ENCODE peak calls at places on chromosomes 13 and 19, in six cellular contexts. H is GM23338, O is tibial artery, L is coronary artery, Y is right cardiac atrium, W is testis. B is an unnamed sample.

GRCh38 chr13:109211616-109212015 is 574.8 kb downstream of the IRS2 start:
- DNase-seq in Y (no peak), H (no peak), L (no peak), O (no peak), W (no peak), B (no peak)

GRCh38 chr13:44259045-44260042 is 114.3 kb upstream of the SERP2 start:
- DNase-seq in Y (no peak), W (peak), L (peak), O (no peak), H (no peak), B (no peak)

GRCh38 chr19:58166708-58167280 is 16.1 kb upstream of the ZNF274 start:
- DNase-seq in H (no peak), L (no peak), O (no peak), Y (no peak), W (no peak), B (no peak)

GRCh38 chr13:49444517-49445395 is 682 bp downstream of the SETDB2 start:
- DNase-seq in Y (no peak), O (no peak), L (no peak), H (peak), W (peak), B (no peak)

GRCh38 chr13:94548382-94549240 is 47.3 kb downstream of the TGDS start:
- DNase-seq in L (peak), H (peak), W (peak), Y (peak), O (peak), B (peak)

GRCh38 chr13:40271511-40271910 is 394.9 kb downstream of the FOXO1 start:
- DNase-seq in H (no peak), W (peak), O (peak), Y (peak), L (peak), B (no peak)

GRCh38 chr13:112725346-112726017 is 35.6 kb downstream of the ATP11A start:
- DNase-seq in H (no peak), Y (peak), W (no peak), O (no peak), L (no peak), B (no peak)

GRCh38 chr13:100388923-100389322 is 199.7 kb downstream of the GGACT start:
- DNase-seq in H (no peak), W (no peak), L (no peak), O (no peak), Y (no peak), B (no peak)

GRCh38 chr13:37775871-37776270 is 93.7 kb downstream of the TRPC4 start:
- DNase-seq in O (no peak), L (no peak), H (no peak), Y (no peak), W (no peak), B (no peak)

GRCh38 chr19:3118232-3119070 is 17.4 kb upstream of the GNA15 start:
- DNase-seq in W (no peak), L (no peak), Y (peak), H (no peak), O (no peak), B (no peak)

GRCh38 chr13:31998131-31998530 is 33.4 kb upstream of the FRY start:
- DNase-seq in L (no peak), W (no peak), Y (peak), H (peak), O (no peak), B (no peak)

GRCh38 chr13:99657848-99658265 is 156.6 kb downstream of the TM9SF2 start:
- DNase-seq in O (peak), W (peak), Y (peak), H (peak), L (no peak), B (no peak)

GRCh38 chr19:10274589-10274988 is 3.7 kb downstream of the ICAM1 start:
- DNase-seq in Y (no peak), L (no peak), H (no peak), W (no peak), O (no peak), B (no peak)

DNA sequence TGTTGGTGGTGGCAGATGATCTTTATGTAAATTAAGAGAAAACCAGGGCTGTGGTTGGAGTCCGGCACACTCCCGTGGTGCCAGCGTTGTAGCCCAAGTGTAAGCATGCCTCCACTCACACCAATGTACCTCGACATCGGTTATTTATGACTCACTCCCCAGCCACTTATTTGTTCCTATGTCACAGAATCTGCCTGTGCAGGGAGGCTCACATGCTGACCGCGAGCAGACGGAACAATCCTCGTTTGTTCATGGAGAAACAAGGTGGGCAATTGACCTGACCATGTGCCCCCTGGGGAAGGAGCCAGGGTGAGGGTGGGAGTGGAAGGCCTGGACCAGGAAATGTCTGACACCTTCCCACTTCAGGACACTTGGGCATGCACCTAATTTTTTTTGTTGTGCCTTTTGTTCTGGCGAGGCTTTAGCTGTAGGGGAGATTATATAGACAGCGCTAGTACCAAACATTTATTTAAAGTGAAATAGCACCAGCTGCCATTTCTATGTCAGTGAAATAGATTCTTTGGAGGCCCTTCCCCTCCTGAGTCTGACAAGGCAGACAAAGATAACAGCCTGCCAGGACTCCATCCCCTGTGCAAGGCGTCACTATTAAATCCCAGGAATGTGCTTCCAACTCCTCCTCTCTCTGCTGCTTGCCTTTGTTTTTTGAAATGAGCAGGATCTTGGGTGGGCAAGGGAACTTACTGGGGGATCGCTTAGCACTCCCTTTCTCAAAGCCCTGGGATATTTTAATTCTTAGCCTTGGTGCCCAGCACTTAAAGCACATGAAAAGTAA is 394.2 kb downstream of the FGF9 start:
- DNase-seq in W (no peak), Y (no peak), L (no peak), H (no peak), O (no peak), B (no peak)
- H3K27ac ChIP-seq in W (no peak), Y (no peak), L (no peak), H (no peak), O (no peak), B (no peak)

GRCh38 chr13:111516712-111517640 is 196.5 kb downstream of the TEX29 start:
- DNase-seq in O (no peak), L (peak), W (peak), Y (no peak), H (no peak), B (peak)
- H3K4me3 ChIP-seq in O (peak), L (no peak), W (no peak), Y (no peak), H (no peak), B (no peak)

DNA sequence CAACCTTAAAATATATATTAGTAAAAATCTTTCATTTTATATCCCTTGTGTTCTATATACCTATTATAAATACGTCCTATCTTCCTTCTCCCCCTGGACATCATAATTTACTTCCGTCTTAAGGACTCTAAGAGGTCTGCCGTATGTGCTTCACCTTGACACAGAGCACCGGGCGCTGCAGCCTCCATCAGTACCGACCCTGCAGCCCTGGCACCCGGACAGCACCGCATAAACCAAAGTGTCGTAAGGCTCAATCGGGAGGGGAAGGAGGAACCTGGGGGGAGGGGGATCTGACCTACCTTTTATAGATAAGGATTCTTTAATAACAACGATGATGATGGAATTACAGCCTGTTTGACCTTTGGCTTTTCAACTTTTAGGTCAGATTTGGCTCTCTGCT is 44.0 kb downstream of the EFNB2 start:
- DNase-seq in Y (peak), O (no peak), H (no peak), L (no peak), W (no peak), B (no peak)
- H3K27ac ChIP-seq in Y (peak), O (no peak), H (no peak), L (no peak), W (peak), B (no peak)

GRCh38 chr19:39498262-39499081 is at the start of gene DLL3:
- DNase-seq in O (no peak), L (no peak), Y (no peak), H (peak), W (no peak), B (no peak)
- H3K4me3 ChIP-seq in O (no peak), L (peak), Y (no peak), H (peak), W (no peak), B (no peak)

DNA sequence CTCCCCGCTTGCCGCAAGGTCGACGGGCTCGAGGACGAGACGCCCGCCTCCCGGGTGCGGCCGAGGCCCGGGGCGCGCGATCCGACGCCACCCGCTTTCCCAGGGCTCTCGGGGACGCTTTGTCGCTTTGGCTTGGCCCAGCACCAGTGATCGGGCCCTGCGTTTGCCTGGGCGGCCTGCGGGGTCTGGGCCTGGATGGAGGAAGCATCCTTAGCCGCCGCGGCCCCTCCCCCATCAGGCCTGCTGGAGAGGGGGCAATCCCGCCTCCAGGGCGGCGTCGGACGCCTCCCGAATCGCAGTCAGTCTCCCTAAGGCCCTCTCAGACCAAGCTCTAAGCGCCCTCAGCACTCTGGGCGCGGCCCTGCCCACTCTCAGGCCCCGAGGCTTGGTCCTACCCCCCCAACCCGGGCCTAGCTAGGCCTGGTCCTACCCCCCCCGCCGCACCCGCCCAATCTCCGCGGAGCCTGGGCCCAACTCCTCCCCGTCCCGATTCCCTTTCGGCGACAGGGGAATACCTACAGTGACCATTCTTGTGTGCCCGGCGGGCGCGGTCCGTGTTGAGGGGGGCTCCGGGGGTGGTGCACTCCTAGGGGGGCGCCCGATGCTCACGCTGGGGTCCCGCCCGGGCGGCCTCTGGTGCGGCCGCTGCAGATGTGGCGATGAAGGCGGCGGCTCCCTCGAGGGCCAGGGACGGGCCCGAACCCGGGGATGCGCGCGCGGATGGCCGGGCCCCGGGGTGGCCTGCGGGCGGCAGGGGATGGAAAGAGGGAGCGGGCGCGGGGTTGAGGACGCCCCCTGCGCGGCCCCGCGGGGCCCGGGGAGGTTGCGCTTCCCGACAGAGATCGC is 542 bp downstream of the ELAVL3 start:
- DNase-seq in O (no peak), Y (peak), H (peak), W (no peak), L (no peak), B (no peak)
- H3K27ac ChIP-seq in O (no peak), Y (no peak), H (no peak), W (no peak), L (no peak), B (no peak)

GRCh38 chr19:5692785-5693194 is 2.7 kb downstream of the RPL36 start:
- DNase-seq in H (no peak), L (no peak), Y (no peak), O (no peak), W (no peak), B (no peak)
- H3K4me3 ChIP-seq in H (no peak), L (no peak), Y (no peak), O (no peak), W (no peak), B (no peak)

DNA sequence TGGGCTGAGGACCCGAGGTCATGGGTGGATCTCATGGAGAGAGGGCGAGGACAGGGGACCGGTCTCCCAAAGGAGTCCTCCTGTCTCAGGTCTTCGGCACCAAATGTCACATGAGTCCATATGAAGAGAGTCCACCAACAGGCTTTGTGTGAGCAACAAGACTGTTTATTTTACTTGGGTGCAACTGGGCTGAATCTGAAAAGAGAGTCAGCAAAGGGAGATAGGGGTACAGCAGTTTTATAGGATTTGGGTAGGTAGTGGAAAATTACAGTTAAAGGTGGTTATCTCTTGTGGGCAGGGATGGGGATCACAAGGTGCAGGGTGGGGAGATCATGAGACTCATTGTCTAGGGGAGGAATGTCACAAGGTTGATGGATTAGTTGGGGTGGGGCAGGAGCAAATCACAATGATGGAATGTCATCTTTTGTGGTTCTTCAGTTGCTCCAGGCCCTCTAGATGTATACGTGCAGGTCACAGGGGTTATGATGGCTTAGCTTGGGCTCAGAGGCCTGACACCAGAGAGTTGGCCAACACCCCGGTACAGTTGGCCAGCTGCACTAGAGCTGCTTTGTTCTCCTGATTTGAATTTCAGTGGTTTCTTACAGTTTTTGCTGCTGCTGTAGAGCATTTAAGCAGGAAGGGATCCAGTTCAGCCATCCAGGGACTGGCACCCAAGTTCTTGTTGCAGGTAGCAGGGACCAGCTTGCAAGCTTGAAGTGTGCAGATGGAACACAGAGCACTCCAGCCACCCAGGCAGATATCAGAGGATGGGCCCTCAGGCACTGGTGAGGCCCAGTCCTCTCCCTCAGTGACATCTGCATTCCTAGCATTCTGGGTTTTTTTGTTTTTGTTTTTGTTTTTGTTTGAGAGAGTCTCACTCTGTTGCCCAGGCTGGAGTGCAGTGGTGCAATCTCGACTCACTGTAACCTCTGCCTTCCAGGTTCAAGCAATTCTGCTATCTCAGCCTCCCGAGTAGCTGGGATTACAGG is 26.4 kb upstream of the IGFL1 start:
- DNase-seq in O (no peak), L (no peak), H (no peak), W (no peak), Y (no peak), B (no peak)
- H3K27ac ChIP-seq in O (no peak), L (no peak), H (no peak), W (no peak), Y (no peak), B (no peak)

DNA sequence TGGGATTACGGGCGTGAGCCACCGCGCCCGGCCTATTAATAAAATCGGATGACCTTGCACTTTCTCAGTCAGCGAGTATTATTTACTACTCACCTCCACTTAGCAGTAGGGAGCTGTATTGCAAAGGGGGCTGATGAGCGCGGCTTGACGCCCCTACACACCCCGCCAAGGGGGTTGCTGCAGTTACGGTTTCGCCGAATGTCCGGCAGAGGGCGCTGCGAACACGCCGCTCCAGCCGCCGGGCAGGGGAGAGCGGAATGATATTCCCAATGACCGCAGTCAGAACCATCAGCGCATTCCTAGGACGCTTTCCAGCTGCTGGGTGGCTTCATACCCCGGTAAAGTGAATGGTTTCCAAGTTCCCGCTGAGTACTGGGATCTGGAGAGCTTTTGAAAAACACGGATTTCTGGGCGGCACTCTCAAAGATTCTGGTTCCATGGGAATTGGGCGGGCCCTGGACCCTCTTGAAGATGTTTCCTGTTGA is 30.0 kb upstream of the TPT1 start:
- DNase-seq in L (peak), Y (peak), W (peak), O (peak), H (peak), B (peak)
- H3K4me3 ChIP-seq in L (peak), Y (no peak), W (no peak), O (no peak), H (peak), B (no peak)

DNA sequence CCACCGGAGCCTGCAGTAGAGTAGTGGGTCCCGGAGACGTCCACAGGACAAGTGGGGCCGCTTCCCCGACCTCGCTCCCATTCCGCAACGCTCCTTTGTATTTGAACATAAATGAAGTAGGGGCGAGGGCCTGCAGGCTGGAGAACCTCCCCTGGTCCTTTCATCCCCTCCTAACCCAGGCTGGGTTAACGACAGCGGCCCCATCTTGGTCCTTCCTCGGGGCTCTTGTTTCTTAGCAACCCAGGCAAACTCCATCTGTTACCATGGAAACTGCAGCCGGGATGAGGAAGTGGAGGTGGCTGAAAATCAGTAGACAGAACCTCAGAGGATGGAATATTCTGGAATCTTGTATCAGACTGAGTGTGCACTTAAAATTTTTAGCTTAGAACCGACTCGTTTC is 132.6 kb upstream of the USP29 start:
- DNase-seq in L (no peak), W (peak), O (no peak), H (no peak), Y (no peak), B (no peak)
- H3K27ac ChIP-seq in L (no peak), W (no peak), O (no peak), H (no peak), Y (no peak), B (no peak)

DNA sequence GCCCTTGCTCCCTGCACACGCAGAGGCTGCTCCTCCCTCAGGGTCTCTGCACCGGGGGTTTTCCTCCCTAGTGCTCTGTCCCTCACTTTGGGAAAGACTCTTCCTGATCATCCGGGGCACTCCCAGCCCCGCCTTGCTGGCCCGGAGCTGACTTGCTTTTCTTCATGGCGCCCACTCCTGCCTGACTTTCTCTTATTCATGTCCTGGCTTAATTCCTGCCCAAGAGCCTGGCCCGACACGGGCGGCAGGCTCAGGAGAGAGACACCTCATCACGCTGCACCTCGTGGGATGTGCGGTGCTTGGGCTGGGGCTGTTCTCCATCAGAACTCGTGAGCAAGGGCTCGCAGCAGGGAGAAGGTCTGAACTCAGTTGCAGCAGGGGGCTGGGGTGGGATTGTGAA is 11.8 kb upstream of the PLA2G4C start:
- DNase-seq in Y (no peak), W (no peak), H (no peak), L (no peak), O (no peak), B (no peak)
- H3K4me3 ChIP-seq in Y (no peak), W (no peak), H (no peak), L (no peak), O (no peak), B (no peak)

B was measured in pancreas.